ENCODE peak calls at places on chromosome 1, in four cellular contexts. One of them, this sample, is unnamed.

GRCh38 chr1:153428073-153428638 is 11.8 kb downstream of the S100A7A start:
- DNase-seq in heart left ventricle: no peak
- DNase-seq in esophagus squamous epithelium: no peak
- DNase-seq in fibroblast of mammary gland: no peak
- DNase-seq in this sample: peak; percentile 1

GRCh38 chr1:9529190-9529589 is 10.1 kb upstream of the SLC25A33 start:
- DNase-seq in heart left ventricle: no peak
- DNase-seq in esophagus squamous epithelium: no peak
- DNase-seq in fibroblast of mammary gland: peak; percentile 48
- DNase-seq in this sample: peak; percentile 34

GRCh38 chr1:236287757-236288619 is 6.2 kb upstream of the ERO1B start:
- DNase-seq in fibroblast of mammary gland: no peak
- DNase-seq in esophagus squamous epithelium: no peak
- DNase-seq in heart left ventricle: no peak
- DNase-seq in this sample: no peak

GRCh38 chr1:220300442-220301121 is 28.3 kb upstream of the RAB3GAP2 start:
- DNase-seq in heart left ventricle: peak; percentile 79
- DNase-seq in fibroblast of mammary gland: peak; percentile 90
- DNase-seq in esophagus squamous epithelium: no peak
- DNase-seq in this sample: peak; percentile 58

GRCh38 chr1:206581571-206581981 is 30.7 kb downstream of the EIF2D start:
- DNase-seq in fibroblast of mammary gland: no peak
- DNase-seq in esophagus squamous epithelium: no peak
- DNase-seq in heart left ventricle: no peak
- DNase-seq in this sample: no peak

GRCh38 chr1:20240012-20240411 is 50.7 kb upstream of the VWA5B1 start:
- DNase-seq in heart left ventricle: no peak
- DNase-seq in fibroblast of mammary gland: no peak
- DNase-seq in esophagus squamous epithelium: no peak
- DNase-seq in this sample: no peak

GRCh38 chr1:172452536-172453159 is 8.8 kb upstream of the PIGC start:
- DNase-seq in fibroblast of mammary gland: no peak
- DNase-seq in esophagus squamous epithelium: no peak
- DNase-seq in heart left ventricle: no peak
- DNase-seq in this sample: no peak

GRCh38 chr1:9203623-9204022 is 31.0 kb upstream of the H6PD start:
- DNase-seq in heart left ventricle: no peak
- DNase-seq in esophagus squamous epithelium: no peak
- DNase-seq in fibroblast of mammary gland: no peak
- DNase-seq in this sample: no peak

GRCh38 chr1:35637401-35637809 is 3.9 kb downstream of the PSMB2 start:
- DNase-seq in esophagus squamous epithelium: no peak
- DNase-seq in heart left ventricle: no peak
- DNase-seq in fibroblast of mammary gland: peak; percentile 54
- DNase-seq in this sample: peak; percentile 74

GRCh38 chr1:25568090-25568833 is 24.9 kb downstream of the LDLRAP1 start:
- DNase-seq in fibroblast of mammary gland: peak; percentile 68
- DNase-seq in esophagus squamous epithelium: no peak
- DNase-seq in heart left ventricle: no peak
- DNase-seq in this sample: no peak

GRCh38 chr1:53956308-53957168 is 10.4 kb downstream of the LRRC42 start:
- DNase-seq in esophagus squamous epithelium: no peak
- DNase-seq in fibroblast of mammary gland: peak; percentile 38
- DNase-seq in heart left ventricle: no peak
- DNase-seq in this sample: no peak

GRCh38 chr1:70583522-70583921 is 172.5 kb downstream of the CTH start:
- DNase-seq in fibroblast of mammary gland: no peak
- DNase-seq in heart left ventricle: no peak
- DNase-seq in esophagus squamous epithelium: no peak
- DNase-seq in this sample: no peak

GRCh38 chr1:167076136-167076710 is 14.0 kb downstream of the GPA33 start:
- DNase-seq in heart left ventricle: no peak
- DNase-seq in fibroblast of mammary gland: no peak
- DNase-seq in esophagus squamous epithelium: no peak
- DNase-seq in this sample: no peak

GRCh38 chr1:186188004-186188539 is 187.0 kb downstream of the TPR start:
- DNase-seq in heart left ventricle: no peak
- DNase-seq in fibroblast of mammary gland: peak; percentile 96
- DNase-seq in esophagus squamous epithelium: no peak
- DNase-seq in this sample: no peak

GRCh38 chr1:165449121-165449520 is 4.2 kb upstream of the RXRG start:
- DNase-seq in esophagus squamous epithelium: no peak
- DNase-seq in fibroblast of mammary gland: no peak
- DNase-seq in heart left ventricle: no peak
- DNase-seq in this sample: no peak

GRCh38 chr1:89725016-89725380 is 92.1 kb downstream of the LRRC8C start:
- DNase-seq in esophagus squamous epithelium: no peak
- DNase-seq in heart left ventricle: peak; percentile 76
- DNase-seq in fibroblast of mammary gland: peak; percentile 96
- DNase-seq in this sample: no peak

GRCh38 chr1:20760322-20760721 is 26.8 kb downstream of the HP1BP3 start:
- DNase-seq in esophagus squamous epithelium: no peak
- DNase-seq in heart left ventricle: no peak
- DNase-seq in fibroblast of mammary gland: no peak
- DNase-seq in this sample: no peak

GRCh38 chr1:241352401-241352800 is 4.6 kb downstream of the RGS7 start:
- DNase-seq in heart left ventricle: no peak
- DNase-seq in fibroblast of mammary gland: no peak
- DNase-seq in esophagus squamous epithelium: no peak
- DNase-seq in this sample: no peak

GRCh38 chr1:234656070-234656875 is 46.3 kb upstream of the IRF2BP2 start:
- DNase-seq in esophagus squamous epithelium: no peak
- DNase-seq in fibroblast of mammary gland: peak; percentile 21
- DNase-seq in heart left ventricle: no peak
- DNase-seq in this sample: no peak

GRCh38 chr1:47986741-47987140 is 10.4 kb downstream of the TRABD2B start:
- DNase-seq in esophagus squamous epithelium: no peak
- DNase-seq in fibroblast of mammary gland: peak; percentile 14
- DNase-seq in heart left ventricle: peak; percentile 74
- DNase-seq in this sample: no peak

GRCh38 chr1:9628541-9629444 is 22.7 kb upstream of the PIK3CD start:
- DNase-seq in heart left ventricle: no peak
- DNase-seq in fibroblast of mammary gland: no peak
- DNase-seq in esophagus squamous epithelium: no peak
- DNase-seq in this sample: no peak

GRCh38 chr1:178238722-178239510 is 145.0 kb downstream of the RASAL2 start:
- DNase-seq in fibroblast of mammary gland: peak; percentile 99
- DNase-seq in heart left ventricle: no peak
- DNase-seq in esophagus squamous epithelium: no peak
- DNase-seq in this sample: no peak

GRCh38 chr1:29823536-29823935 is 587.2 kb downstream of the PTPRU start:
- DNase-seq in heart left ventricle: no peak
- DNase-seq in esophagus squamous epithelium: no peak
- DNase-seq in fibroblast of mammary gland: no peak
- DNase-seq in this sample: no peak

GRCh38 chr1:84693009-84693408 is 2.7 kb upstream of the SSX2IP start:
- DNase-seq in esophagus squamous epithelium: no peak
- DNase-seq in fibroblast of mammary gland: no peak
- DNase-seq in heart left ventricle: no peak
- DNase-seq in this sample: peak; percentile 52

GRCh38 chr1:6603424-6603850 is 768 bp upstream of the KLHL21 start:
- DNase-seq in heart left ventricle: peak; percentile 79
- DNase-seq in fibroblast of mammary gland: peak; percentile 83
- DNase-seq in esophagus squamous epithelium: no peak
- DNase-seq in this sample: peak; percentile 69

GRCh38 chr1:116287341-116288200 is 85.5 kb upstream of the ATP1A1 start:
- DNase-seq in fibroblast of mammary gland: no peak
- DNase-seq in esophagus squamous epithelium: no peak
- DNase-seq in heart left ventricle: no peak
- DNase-seq in this sample: no peak

GRCh38 chr1:10724948-10725852 is 71.2 kb downstream of the CASZ1 start:
- DNase-seq in esophagus squamous epithelium: no peak
- DNase-seq in fibroblast of mammary gland: peak; percentile 70
- DNase-seq in heart left ventricle: peak; percentile 83
- DNase-seq in this sample: no peak

GRCh38 chr1:197911857-197912696 is 5.1 kb upstream of the LHX9 start:
- DNase-seq in fibroblast of mammary gland: no peak
- DNase-seq in heart left ventricle: no peak
- DNase-seq in esophagus squamous epithelium: no peak
- DNase-seq in this sample: no peak

GRCh38 chr1:7405844-7406500 is 365.1 kb upstream of the VAMP3 start:
- DNase-seq in fibroblast of mammary gland: no peak
- DNase-seq in heart left ventricle: no peak
- DNase-seq in esophagus squamous epithelium: no peak
- DNase-seq in this sample: no peak

GRCh38 chr1:231200417-231201031 is 38.7 kb downstream of the TRIM67 start:
- DNase-seq in esophagus squamous epithelium: no peak
- DNase-seq in fibroblast of mammary gland: peak; percentile 72
- DNase-seq in heart left ventricle: no peak
- DNase-seq in this sample: no peak

GRCh38 chr1:169367096-169367685 is 406 bp downstream of the NME7 start:
- DNase-seq in esophagus squamous epithelium: no peak
- DNase-seq in heart left ventricle: no peak
- DNase-seq in fibroblast of mammary gland: no peak
- DNase-seq in this sample: peak; percentile 9

GRCh38 chr1:69700770-69701169 is 133.0 kb downstream of the LRRC7 start:
- DNase-seq in esophagus squamous epithelium: no peak
- DNase-seq in heart left ventricle: no peak
- DNase-seq in fibroblast of mammary gland: peak; percentile 6
- DNase-seq in this sample: peak; percentile 40

GRCh38 chr1:9651565-9652378 is at the start of gene PIK3CD:
- DNase-seq in heart left ventricle: no peak
- DNase-seq in esophagus squamous epithelium: no peak
- DNase-seq in fibroblast of mammary gland: peak; percentile 22
- DNase-seq in this sample: no peak

GRCh38 chr1:8914471-8914870 is 31.2 kb upstream of the CA6 start:
- DNase-seq in esophagus squamous epithelium: no peak
- DNase-seq in heart left ventricle: no peak
- DNase-seq in fibroblast of mammary gland: no peak
- DNase-seq in this sample: no peak

GRCh38 chr1:203208181-203208580 is 21.3 kb downstream of the CHIT1 start:
- DNase-seq in esophagus squamous epithelium: no peak
- DNase-seq in heart left ventricle: no peak
- DNase-seq in fibroblast of mammary gland: no peak
- DNase-seq in this sample: no peak

GRCh38 chr1:203202431-203203245 is 16.1 kb upstream of the CHI3L1 start:
- DNase-seq in esophagus squamous epithelium: no peak
- DNase-seq in fibroblast of mammary gland: peak; percentile 94
- DNase-seq in heart left ventricle: peak; percentile 71
- DNase-seq in this sample: no peak

GRCh38 chr1:203207751-203208150 is 21.2 kb upstream of the CHI3L1 start:
- DNase-seq in heart left ventricle: no peak
- DNase-seq in fibroblast of mammary gland: no peak
- DNase-seq in esophagus squamous epithelium: no peak
- DNase-seq in this sample: no peak

GRCh38 chr1:203204776-203205175 is 18.3 kb upstream of the CHI3L1 start:
- DNase-seq in esophagus squamous epithelium: no peak
- DNase-seq in heart left ventricle: no peak
- DNase-seq in fibroblast of mammary gland: peak; percentile 15
- DNase-seq in this sample: no peak

DNA sequence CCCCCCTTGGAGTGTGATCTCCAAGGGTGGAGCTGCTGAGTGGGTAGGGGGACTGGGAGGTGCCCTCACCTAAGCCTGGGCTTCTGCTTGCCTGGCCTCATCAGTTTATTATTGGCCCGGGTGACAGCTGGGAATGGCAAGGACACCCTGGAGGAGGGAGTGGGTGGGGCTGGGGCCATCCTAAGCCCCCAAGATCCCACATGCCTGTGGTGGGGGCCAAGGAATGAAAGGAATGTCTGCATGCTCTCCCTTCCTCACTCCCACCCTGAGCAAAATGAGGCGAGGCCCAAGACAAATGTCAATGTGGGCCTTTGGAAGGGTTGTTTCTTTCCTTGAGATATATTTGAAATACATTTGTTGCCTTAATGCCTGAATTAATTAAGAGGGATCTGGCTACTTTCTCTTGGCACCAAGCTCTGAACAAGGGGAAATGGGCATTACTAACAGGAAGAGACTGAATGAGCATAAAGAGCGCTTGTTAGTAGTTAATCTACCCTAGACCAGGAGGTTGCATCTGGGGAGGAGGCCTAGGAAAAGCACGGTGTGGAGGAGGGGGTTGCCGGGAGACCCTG is 19.7 kb upstream of the CHI3L1 start:
- DNase-seq in heart left ventricle: no peak
- DNase-seq in fibroblast of mammary gland: no peak
- DNase-seq in esophagus squamous epithelium: no peak
- DNase-seq in this sample: no peak
- TF ChIP-seq CTCF in heart left ventricle: no peak
- TF ChIP-seq CTCF in fibroblast of mammary gland: no peak
- TF ChIP-seq CTCF in esophagus squamous epithelium: no peak
- TF ChIP-seq CTCF in this sample: no peak

DNA sequence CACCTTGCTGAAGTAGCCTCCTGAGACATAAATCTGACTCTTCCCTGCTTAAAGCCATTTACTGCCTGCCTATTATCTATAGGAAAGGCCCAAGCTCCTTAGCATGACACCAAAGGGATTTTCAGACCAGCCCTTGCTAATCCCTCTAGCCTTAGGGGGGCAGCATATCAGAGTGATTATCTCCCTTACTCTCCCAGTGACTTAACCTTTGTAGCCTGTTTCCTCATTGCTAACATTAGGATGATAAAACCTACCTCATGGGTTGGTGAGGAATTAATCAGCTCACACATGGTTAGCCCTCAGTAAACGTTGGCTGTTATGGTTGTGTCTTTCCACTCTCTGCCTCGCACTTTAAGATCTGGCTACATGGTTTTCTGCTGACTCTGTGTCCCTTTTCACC is 70.1 kb downstream of the ROR1 start:
- DNase-seq in esophagus squamous epithelium: no peak
- DNase-seq in heart left ventricle: no peak
- DNase-seq in fibroblast of mammary gland: no peak
- DNase-seq in this sample: no peak
- TF ChIP-seq CTCF in esophagus squamous epithelium: no peak
- TF ChIP-seq CTCF in heart left ventricle: no peak
- TF ChIP-seq CTCF in fibroblast of mammary gland: no peak
- TF ChIP-seq CTCF in this sample: no peak

DNA sequence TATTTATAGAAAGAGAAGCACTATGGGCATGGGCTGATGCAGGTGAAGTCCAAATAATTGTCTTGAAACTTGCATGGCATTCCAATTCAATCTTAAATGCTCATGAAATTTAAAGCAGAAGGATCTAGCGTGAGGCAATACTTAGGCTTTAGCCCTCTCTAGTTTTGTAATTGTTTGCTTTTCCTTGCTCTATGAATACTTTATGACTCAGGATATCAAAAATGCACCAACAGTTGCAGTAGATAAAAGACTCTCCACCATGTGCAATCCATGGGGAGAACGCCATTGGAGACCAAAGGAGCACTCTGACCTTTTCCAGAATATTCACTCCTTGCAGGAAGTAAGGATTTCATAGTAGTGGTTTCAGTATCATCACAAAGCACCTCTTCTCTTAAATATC is 436.4 kb downstream of the LRRIQ3 start:
- DNase-seq in fibroblast of mammary gland: no peak
- DNase-seq in esophagus squamous epithelium: no peak
- DNase-seq in heart left ventricle: no peak
- DNase-seq in this sample: no peak
- TF ChIP-seq CTCF in fibroblast of mammary gland: no peak
- TF ChIP-seq CTCF in esophagus squamous epithelium: no peak
- TF ChIP-seq CTCF in heart left ventricle: no peak
- TF ChIP-seq CTCF in this sample: no peak

DNA sequence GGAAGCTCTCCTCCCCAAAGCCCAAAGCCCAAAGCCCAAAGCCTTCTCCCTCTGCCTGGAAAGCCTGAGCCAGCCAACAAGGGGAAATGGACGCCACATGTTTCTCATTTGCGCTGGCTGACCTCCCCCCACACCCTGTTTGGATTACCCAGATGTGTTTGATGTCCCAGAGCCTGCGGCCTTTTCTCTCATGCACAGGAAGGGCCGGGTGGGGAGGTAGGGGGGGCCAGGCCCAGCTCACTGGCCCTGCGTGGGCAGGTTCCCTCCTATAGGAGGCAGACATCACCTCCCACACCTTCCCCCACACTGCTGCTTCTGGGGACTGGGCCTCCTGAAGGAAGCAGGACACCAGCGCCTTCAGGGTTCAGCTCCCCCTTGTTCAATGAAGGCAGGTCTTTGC is 116.3 kb downstream of the NAV1 start:
- DNase-seq in heart left ventricle: peak; percentile 39
- DNase-seq in esophagus squamous epithelium: no peak
- DNase-seq in fibroblast of mammary gland: peak; percentile 94
- DNase-seq in this sample: no peak
- TF ChIP-seq CTCF in heart left ventricle: no peak
- TF ChIP-seq CTCF in esophagus squamous epithelium: no peak
- TF ChIP-seq CTCF in fibroblast of mammary gland: peak; percentile 33
- TF ChIP-seq CTCF in this sample: no peak

This sample was measured in MM.1S.